ENCODE peak calls at places on chromosomes 7 and 10, in four cellular contexts. Z, B, V and R are unnamed samples.

GRCh38 chr10:77804371-77804770 is 122.2 kb downstream of the DLG5 start:
- DNase-seq in V (no peak), Z (no peak), B (no peak), R (no peak)

GRCh38 chr10:100982916-100983830 is 4.1 kb downstream of the MRPL43 start:
- DNase-seq in Z (no peak), V (no peak), B (no peak), R (no peak)

GRCh38 chr7:155979566-155979965 is 167.3 kb upstream of the SHH start:
- DNase-seq in B (no peak), Z (no peak), V (no peak), R (no peak)

GRCh38 chr10:124997791-124998623 is 56.1 kb downstream of the ZRANB1 start:
- DNase-seq in V (no peak), B (no peak), Z (no peak), R (no peak)

GRCh38 chr10:33217854-33218253 is 116.6 kb downstream of the NRP1 start:
- DNase-seq in V (no peak), Z (no peak), B (no peak), R (no peak)

GRCh38 chr10:78614744-78615143 is 454.0 kb upstream of the ZMIZ1 start:
- DNase-seq in V (no peak), Z (no peak), B (no peak), R (no peak)

GRCh38 chr10:36888925-36889573 is 236.3 kb upstream of the ANKRD30A start:
- DNase-seq in Z (no peak), V (peak; percentile 74), B (peak; percentile 7), R (no peak)

GRCh38 chr10:35335718-35336083 is 608 bp upstream of the CCNY start:
- DNase-seq in B (no peak), Z (no peak), V (peak; percentile 46), R (no peak)

GRCh38 chr10:70337201-70337651 is 45.2 kb downstream of the LRRC20 start:
- DNase-seq in Z (peak; percentile 26), V (peak; percentile 16), B (no peak), R (no peak)

GRCh38 chr7:66359656-66360211 is 154.6 kb downstream of the TPST1 start:
- DNase-seq in B (no peak), Z (no peak), V (no peak), R (no peak)

GRCh38 chr7:23980081-23980480 is 270.1 kb downstream of the STK31 start:
- DNase-seq in B (no peak), V (no peak), Z (no peak), R (no peak)

GRCh38 chr10:89274928-89275327 is 23.4 kb upstream of the LIPA start:
- DNase-seq in B (no peak), V (no peak), Z (no peak), R (peak; percentile 55)

GRCh38 chr7:46566375-46566774 is 645.3 kb upstream of the IGFBP3 start:
- DNase-seq in V (no peak), B (no peak), Z (no peak), R (peak; percentile 11)

GRCh38 chr7:128830231-128831177 is at the start of gene FLNC:
- DNase-seq in Z (no peak), B (no peak), V (peak; percentile 71), R (peak; percentile 65)

GRCh38 chr7:117004899-117005298 is 51.6 kb downstream of the ST7 start:
- DNase-seq in V (no peak), B (no peak), Z (no peak), R (no peak)

GRCh38 chr7:137266764-137267163 is 76.8 kb downstream of the PTN start:
- DNase-seq in Z (no peak), B (no peak), V (peak; percentile 24), R (no peak)

GRCh38 chr10:72095195-72095594 is 6.8 kb upstream of the SPOCK2 start:
- DNase-seq in Z (no peak), B (no peak), V (no peak), R (no peak)

GRCh38 chr7:137000621-137001020 is 132.2 kb downstream of the CHRM2 start:
- DNase-seq in V (no peak), Z (no peak), B (no peak), R (no peak)

GRCh38 chr10:130814610-130815009 is 496.9 kb downstream of the TCERG1L start:
- DNase-seq in V (no peak), B (no peak), Z (no peak), R (no peak)

GRCh38 chr10:48233643-48234042 is 40.9 kb downstream of the FRMPD2 start:
- DNase-seq in B (no peak), V (no peak), Z (no peak), R (no peak)

GRCh38 chr10:46282460-46283216 is 4.2 kb upstream of the ANTXRL start:
- DNase-seq in B (peak; percentile 47), Z (no peak), V (peak; percentile 59), R (peak; percentile 59)

GRCh38 chr10:5547684-5547933 is 22.8 kb downstream of the CALML3 start:
- DNase-seq in Z (no peak), B (no peak), V (no peak), R (no peak)

GRCh38 chr10:103745264-103746247 is 109.8 kb downstream of the SH3PXD2A start:
- DNase-seq in V (peak; percentile 46), B (no peak), Z (no peak), R (peak; percentile 28)

GRCh38 chr7:5636914-5637313 is 144.5 kb downstream of the RNF216 start:
- DNase-seq in V (no peak), Z (peak; percentile 59), B (peak; percentile 47), R (peak; percentile 87)

GRCh38 chr10:52308251-52309031 is 5.6 kb upstream of the DKK1 start:
- DNase-seq in B (peak; percentile 62), V (peak; percentile 82), Z (no peak), R (peak; percentile 57)

GRCh38 chr10:33046792-33047191 is 88.8 kb upstream of the ITGB1 start:
- DNase-seq in B (no peak), V (no peak), Z (no peak), R (no peak)

GRCh38 chr7:116524609-116525297 is at the start of gene CAV1:
- DNase-seq in V (peak; percentile 76), Z (peak; percentile 80), B (peak; percentile 93), R (peak; percentile 98)

GRCh38 chr10:72260215-72260587 is 13.5 kb upstream of the DDIT4 start:
- DNase-seq in V (no peak), Z (no peak), B (no peak), R (no peak)

GRCh38 chr10:82411416-82411815 is 536.4 kb downstream of the NRG3 start:
- DNase-seq in B (no peak), Z (no peak), V (no peak), R (no peak)

GRCh38 chr7:66668112-66668511 is 39.4 kb downstream of the KCTD7 start:
- DNase-seq in V (no peak), B (no peak), Z (no peak), R (no peak)

DNA sequence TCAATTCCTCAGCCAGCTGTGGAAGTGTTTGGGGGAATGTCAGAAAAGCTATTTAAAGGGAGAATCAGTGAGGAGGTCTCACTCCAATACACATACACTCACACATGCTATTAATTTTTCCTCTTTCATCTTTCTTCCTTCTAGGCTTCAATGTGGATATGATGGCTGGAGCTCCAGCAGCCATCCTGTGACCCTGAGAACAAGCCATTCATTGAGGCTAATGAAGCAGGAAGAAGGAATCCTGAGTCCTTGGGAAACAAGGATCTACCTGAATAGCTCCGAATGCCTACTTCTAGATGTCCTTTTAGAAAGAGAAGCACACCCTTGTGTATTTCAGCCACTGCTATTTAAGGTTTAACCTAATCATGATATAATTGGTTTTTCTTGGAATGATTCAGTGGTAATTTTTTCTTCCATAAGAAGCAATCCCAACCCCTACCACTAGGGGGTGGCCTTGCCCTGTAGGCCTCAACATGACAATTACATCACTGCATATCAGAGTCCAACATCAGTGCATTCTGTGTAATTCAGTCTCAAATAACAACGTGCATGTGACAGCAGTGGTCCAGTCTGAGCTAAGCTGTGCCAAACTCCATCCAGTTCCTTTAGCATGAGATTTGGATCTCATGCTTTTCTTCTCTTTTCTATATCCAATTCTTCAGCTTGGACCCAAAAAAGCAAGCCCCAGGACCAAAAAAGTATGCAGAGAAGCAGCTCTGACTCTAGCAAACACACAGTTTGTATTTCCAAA is 85.3 kb upstream of the ANKRD1 start:
- DNase-seq in B (peak; percentile 33), Z (peak; percentile 41), V (peak; percentile 54), R (peak; percentile 75)
- TF ChIP-seq CTCF in B (peak; percentile 82), Z (peak; percentile 77), V (peak; percentile 91), R (peak; percentile 99)

GRCh38 chr10:120460776-120461175 is 3.7 kb downstream of the PLPP4 start:
- DNase-seq in V (no peak), Z (peak; percentile 76), B (no peak), R (peak; percentile 99)

GRCh38 chr10:120460191-120460590 is 3.2 kb downstream of the PLPP4 start:
- DNase-seq in V (no peak), Z (no peak), B (no peak), R (peak; percentile 68)

GRCh38 chr10:120465138-120465537 is 8.1 kb downstream of the PLPP4 start:
- DNase-seq in B (no peak), Z (no peak), V (no peak), R (no peak)

GRCh38 chr10:120459185-120459584 is 2.2 kb downstream of the PLPP4 start:
- DNase-seq in V (no peak), Z (no peak), B (no peak), R (no peak)

GRCh38 chr10:120462018-120462682 is 5.1 kb downstream of the PLPP4 start:
- DNase-seq in V (no peak), Z (no peak), B (no peak), R (no peak)
- TF ChIP-seq CTCF in V (no peak), Z (no peak), B (no peak), R (no peak)

GRCh38 chr7:63008366-63008765 is 990.3 kb upstream of the ZNF722 start:
- DNase-seq in Z (no peak), B (no peak), V (peak; percentile 3), R (no peak)
- TF ChIP-seq CTCF in Z (no peak), B (no peak), V (no peak), R (peak; percentile 61)

GRCh38 chr7:151125459-151125834 is 39.2 kb downstream of the AGAP3 start:
- DNase-seq in Z (no peak), V (peak; percentile 88), B (no peak), R (no peak)
- TF ChIP-seq CTCF in Z (no peak), V (peak; percentile 44), B (no peak), R (peak; percentile 46)

GRCh38 chr10:87862644-87863101 is 660 bp downstream of the KLLN start:
- DNase-seq in B (no peak), V (no peak), Z (no peak), R (peak; percentile 48)

GRCh38 chr10:87861566-87861952 is 1.8 kb downstream of the KLLN start:
- DNase-seq in V (peak; percentile 63), Z (no peak), B (no peak), R (peak; percentile 88)

GRCh38 chr10:87861034-87861433 is 2.3 kb downstream of the KLLN start:
- DNase-seq in Z (no peak), B (no peak), V (no peak), R (no peak)

GRCh38 chr10:87861953-87862643 is 1.2 kb downstream of the KLLN start:
- DNase-seq in Z (peak; percentile 83), B (peak; percentile 91), V (peak; percentile 100), R (peak; percentile 97)

DNA sequence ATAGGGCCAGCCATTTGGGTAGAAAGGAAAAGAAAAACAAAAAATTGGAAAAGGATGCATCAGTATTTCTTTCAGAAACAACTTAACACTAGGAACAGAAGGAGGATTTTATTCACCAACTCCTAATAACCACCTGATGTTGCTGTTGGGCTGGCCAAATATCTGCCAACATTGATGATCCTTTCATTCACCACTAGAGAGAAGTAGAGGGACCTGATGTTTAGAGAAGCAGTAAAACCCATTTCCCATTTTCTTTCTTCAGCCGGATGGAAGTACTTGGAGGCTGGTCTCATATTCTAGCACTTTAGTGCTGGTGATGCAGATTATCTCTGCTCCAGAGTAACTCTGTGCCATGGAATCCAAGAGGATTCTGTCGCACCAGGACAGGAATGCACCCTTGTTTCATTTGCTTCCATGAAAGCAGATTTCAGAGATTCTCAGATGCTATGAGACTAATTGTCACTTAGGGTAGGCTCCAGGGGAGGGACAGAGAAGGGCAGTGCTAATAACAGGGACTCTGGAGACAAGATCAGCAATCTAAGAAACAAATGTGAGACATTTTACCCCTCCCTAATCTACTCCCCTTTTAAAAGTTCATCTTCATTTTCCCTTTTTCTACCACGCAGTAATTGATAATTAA is 3.1 kb downstream of the KLLN start:
- DNase-seq in Z (no peak), V (peak; percentile 65), B (peak; percentile 71), R (peak; percentile 73)
- TF ChIP-seq CTCF in Z (peak; percentile 57), V (peak; percentile 72), B (peak; percentile 78), R (peak; percentile 73)